ENCODE peak calls at places on chromosomes 6 and 20, in six cellular contexts. Y is AG10803, X is ovary, Q is GM04503, L is GM10248, J is AG09309. V is an unnamed sample.
A peak's percentile ranks its signal among the peaks of the same experiment; 100 is the strongest.

GRCh38 chr6:159595173-159595572 is 97.9 kb downstream of the SOD2 start:
- DNase-seq in J (no peak), Y (peak; percentile 71), Q (peak; percentile 54), L (no peak), X (no peak), V (no peak)

GRCh38 chr6:133242761-133243590 is 1.8 kb downstream of the EYA4 start:
- DNase-seq in L (no peak), Y (no peak), J (no peak), Q (no peak), X (no peak), V (no peak)

GRCh38 chr20:46331612-46332361 is 23.5 kb upstream of the CDH22 start:
- DNase-seq in J (no peak), L (no peak), Y (no peak), X (no peak), Q (no peak), V (no peak)

GRCh38 chr6:144296973-144297372 is 11.8 kb downstream of the UTRN start:
- DNase-seq in X (peak; percentile 43), J (no peak), Q (no peak), L (no peak), Y (no peak), V (no peak)

GRCh38 chr6:7730852-7731251 is 5.0 kb downstream of the BMP6 start:
- DNase-seq in L (no peak), Y (peak; percentile 90), J (peak; percentile 56), Q (peak; percentile 82), X (no peak), V (no peak)

GRCh38 chr6:91705646-91706045 is 1118.8 kb upstream of the MAP3K7 start:
- DNase-seq in X (no peak), Q (no peak), J (no peak), L (no peak), Y (no peak), V (no peak)

GRCh38 chr6:78593898-78594666 is 273.3 kb upstream of the IRAK1BP1 start:
- DNase-seq in Y (no peak), L (no peak), J (no peak), X (no peak), Q (no peak), V (no peak)

GRCh38 chr20:25378189-25378883 is 12.3 kb downstream of the ABHD12 start:
- DNase-seq in X (no peak), L (no peak), Q (no peak), J (no peak), Y (no peak), V (no peak)

GRCh38 chr6:156869986-156870398 is 92.8 kb downstream of the ARID1B start:
- DNase-seq in Y (no peak), L (no peak), Q (no peak), J (no peak), X (no peak), V (no peak)

GRCh38 chr6:71410164-71410566 is 121.6 kb downstream of the OGFRL1 start:
- DNase-seq in Q (no peak), L (no peak), Y (no peak), J (no peak), X (no peak), V (no peak)

GRCh38 chr6:48098923-48099322 is 12.1 kb downstream of the PTCHD4 start:
- DNase-seq in Q (no peak), Y (no peak), X (no peak), L (no peak), J (no peak), V (no peak)

GRCh38 chr20:47785900-47786762 is 850 bp upstream of the SULF2 start:
- DNase-seq in Y (peak; percentile 83), L (peak; percentile 71), X (peak; percentile 82), Q (peak; percentile 30), J (peak; percentile 54), V (no peak)

GRCh38 chr20:2276015-2276414 is 19.8 kb upstream of the TGM3 start:
- DNase-seq in Q (no peak), Y (no peak), X (no peak), L (no peak), J (no peak), V (no peak)

GRCh38 chr20:8082025-8082424 is 50.0 kb upstream of the PLCB1 start:
- DNase-seq in J (no peak), X (no peak), Y (peak; percentile 23), L (no peak), Q (no peak), V (no peak)

V was measured in stimulated activated CD8-positive, alpha-beta memory T cell treated with anti-CD3 and anti-CD28 coated beads, Interleukin-12 subunit alpha, Interleukin-12 subunit beta, amount 100 ng/mL, for 1 hour.